ENCODE peak calls at places on chromosomes 6 and 20, in seven cellular contexts. G is GM06990; S is fibroblast of lung; H is NAMALWA; A is stimulated activated CD4-positive, alpha-beta T cell treated with anti-CD3 and anti-CD28 coated beads, Interleukin-4, amount 100 ng/mL, for 48 hours; Z is MV-4-11; R is DMS153. E is an unnamed sample.

GRCh38 chr6:27592481-27593199 is 119.7 kb upstream of the ZNF184 start:
- DNase-seq in G (peak), S (peak), H (peak), A (no peak), Z (peak), R (peak), E (peak)

GRCh38 chr6:151992091-151992490 is 184.6 kb downstream of the ESR1 start:
- DNase-seq in G (no peak), S (no peak), H (no peak), A (no peak), Z (peak), R (no peak), E (no peak)

GRCh38 chr6:2792330-2792729 is 27.1 kb downstream of the WRNIP1 start:
- DNase-seq in G (no peak), S (no peak), H (no peak), A (no peak), Z (no peak), R (no peak), E (no peak)

GRCh38 chr6:63440594-63440993 is 120.8 kb upstream of the LGSN start:
- DNase-seq in G (no peak), S (no peak), H (no peak), A (no peak), Z (no peak), R (no peak), E (no peak)

GRCh38 chr20:53126185-53126584 is 154.0 kb downstream of the TSHZ2 start:
- DNase-seq in G (no peak), S (no peak), H (no peak), A (no peak), Z (no peak), R (peak), E (no peak)

GRCh38 chr20:11083841-11084240 is 410.0 kb upstream of the JAG1 start:
- DNase-seq in G (no peak), S (no peak), H (no peak), A (no peak), Z (no peak), R (no peak), E (no peak)

GRCh38 chr6:157808405-157808950 is 14.6 kb upstream of the SNX9 start:
- DNase-seq in G (no peak), S (no peak), H (no peak), A (no peak), Z (no peak), R (no peak), E (no peak)

GRCh38 chr6:52373294-52373693 is 11.3 kb downstream of the PAQR8 start:
- DNase-seq in G (no peak), S (no peak), H (no peak), A (no peak), Z (no peak), R (no peak), E (no peak)